ENCODE peak calls at places on chromosomes 4 and X, in five cellular contexts. One of them, this sample, is unnamed.

GRCh38 chr4:170491981-170492380 is 402.2 kb upstream of the AADAT start:
- DNase-seq in fibroblast of pulmonary artery: no peak
- DNase-seq in psoas muscle: no peak
- DNase-seq in adipocyte: no peak
- DNase-seq in cardiac fibroblast: no peak
- DNase-seq in this sample: no peak

GRCh38 chr4:38313175-38313574 is 350.8 kb upstream of the KLF3 start:
- DNase-seq in fibroblast of pulmonary artery: no peak
- DNase-seq in cardiac fibroblast: no peak
- DNase-seq in psoas muscle: no peak
- DNase-seq in adipocyte: no peak
- DNase-seq in this sample: no peak

GRCh38 chrX:1941291-1941690 is 326.4 kb downstream of the ASMT start:
- DNase-seq in cardiac fibroblast: no peak
- DNase-seq in adipocyte: no peak
- DNase-seq in fibroblast of pulmonary artery: no peak
- DNase-seq in psoas muscle: no peak
- DNase-seq in this sample: no peak

GRCh38 chr4:39963656-39964055 is 14.1 kb downstream of the PDS5A start:
- DNase-seq in cardiac fibroblast: no peak
- DNase-seq in psoas muscle: no peak
- DNase-seq in adipocyte: no peak
- DNase-seq in fibroblast of pulmonary artery: no peak
- DNase-seq in this sample: no peak

GRCh38 chr4:153611679-153612078 is 72.4 kb upstream of the TLR2 start:
- DNase-seq in psoas muscle: no peak
- DNase-seq in adipocyte: peak; percentile 45
- DNase-seq in fibroblast of pulmonary artery: peak; percentile 58
- DNase-seq in cardiac fibroblast: peak; percentile 68
- DNase-seq in this sample: no peak

GRCh38 chr4:118948545-118949144 is 60.0 kb downstream of the SYNPO2 start:
- DNase-seq in cardiac fibroblast: peak; percentile 20
- DNase-seq in psoas muscle: no peak
- DNase-seq in fibroblast of pulmonary artery: no peak
- DNase-seq in adipocyte: no peak
- DNase-seq in this sample: no peak

GRCh38 chrX:25721564-25721963 is 416.6 kb upstream of the MAGEB18 start:
- DNase-seq in adipocyte: peak; percentile 0
- DNase-seq in psoas muscle: no peak
- DNase-seq in cardiac fibroblast: peak; percentile 22
- DNase-seq in fibroblast of pulmonary artery: peak; percentile 35
- DNase-seq in this sample: no peak

GRCh38 chrX:41655101-41655500 is 33.7 kb upstream of the GPR34 start:
- DNase-seq in psoas muscle: no peak
- DNase-seq in cardiac fibroblast: no peak
- DNase-seq in fibroblast of pulmonary artery: no peak
- DNase-seq in adipocyte: no peak
- DNase-seq in this sample: no peak

GRCh38 chrX:129983575-129984131 is 1.2 kb downstream of the BCORL1 start:
- DNase-seq in adipocyte: peak; percentile 50
- DNase-seq in cardiac fibroblast: no peak
- DNase-seq in psoas muscle: peak; percentile 57
- DNase-seq in fibroblast of pulmonary artery: no peak
- DNase-seq in this sample: peak; percentile 5

GRCh38 chr4:184732126-184732525 is 1.8 kb downstream of the CENPU start:
- DNase-seq in cardiac fibroblast: peak; percentile 72
- DNase-seq in adipocyte: no peak
- DNase-seq in psoas muscle: no peak
- DNase-seq in fibroblast of pulmonary artery: no peak
- DNase-seq in this sample: no peak

GRCh38 chrX:111041018-111041462 is 55.0 kb upstream of the PAK3 start:
- DNase-seq in fibroblast of pulmonary artery: peak; percentile 88
- DNase-seq in cardiac fibroblast: peak; percentile 86
- DNase-seq in adipocyte: no peak
- DNase-seq in psoas muscle: no peak
- DNase-seq in this sample: peak; percentile 44

GRCh38 chr4:83152771-83153170 is 38.2 kb upstream of the PLAC8 start:
- DNase-seq in fibroblast of pulmonary artery: no peak
- DNase-seq in adipocyte: no peak
- DNase-seq in cardiac fibroblast: no peak
- DNase-seq in psoas muscle: no peak
- DNase-seq in this sample: no peak

GRCh38 chr4:48254381-48255072 is 15.1 kb downstream of the TEC start:
- DNase-seq in psoas muscle: no peak
- DNase-seq in adipocyte: peak; percentile 79
- DNase-seq in cardiac fibroblast: peak; percentile 65
- DNase-seq in fibroblast of pulmonary artery: peak; percentile 79
- DNase-seq in this sample: no peak

GRCh38 chr4:41763741-41764140 is 15.2 kb upstream of the PHOX2B start:
- DNase-seq in adipocyte: no peak
- DNase-seq in psoas muscle: no peak
- DNase-seq in fibroblast of pulmonary artery: no peak
- DNase-seq in cardiac fibroblast: no peak
- DNase-seq in this sample: no peak

DNA sequence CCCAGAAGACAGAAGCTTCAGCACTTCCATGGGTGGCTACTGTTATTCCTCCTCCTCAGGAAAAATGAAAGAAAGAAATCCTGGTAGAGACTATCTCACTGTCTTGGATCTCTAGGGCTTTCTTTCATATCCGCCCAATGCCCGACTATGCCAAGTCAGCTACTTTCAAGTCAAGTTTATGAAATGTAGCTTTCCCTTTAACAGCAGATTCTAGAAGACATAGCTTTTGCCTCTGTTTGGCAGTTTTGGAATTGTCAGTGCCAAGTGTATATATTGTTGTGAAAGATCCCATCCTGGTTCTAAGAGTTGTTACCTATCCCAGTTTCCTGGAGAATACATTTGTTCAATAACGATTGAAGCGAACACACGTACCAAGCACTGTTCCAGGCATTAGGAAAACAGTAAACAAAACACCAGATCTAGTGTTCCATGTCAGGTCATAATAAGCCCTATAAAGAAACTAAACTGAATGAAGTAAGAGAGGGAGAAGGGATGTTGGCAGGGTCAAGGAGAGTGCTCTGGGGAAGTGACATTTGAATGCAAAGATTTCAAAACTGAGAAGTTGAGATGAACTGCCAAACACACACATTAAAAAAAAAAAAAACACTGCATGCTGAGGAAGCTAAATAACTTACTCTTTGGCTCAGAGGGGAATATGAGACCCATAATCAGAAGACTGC is 14.5 kb upstream of the ENAM start:
- DNase-seq in cardiac fibroblast: peak; percentile 33
- DNase-seq in psoas muscle: no peak
- DNase-seq in adipocyte: no peak
- DNase-seq in fibroblast of pulmonary artery: peak; percentile 23
- DNase-seq in this sample: no peak
- H3K4me3 ChIP-seq in cardiac fibroblast: peak overlapping the region; percentile 22
- H3K4me3 ChIP-seq in psoas muscle: peak overlapping the region; percentile 30
- H3K4me3 ChIP-seq in adipocyte: peak overlapping the region; percentile 79
- H3K4me3 ChIP-seq in fibroblast of pulmonary artery: peak overlapping the region; percentile 33
- H3K4me3 ChIP-seq in this sample: no peak overlapping the region

GRCh38 chr4:53196872-53197759 is 168.7 kb downstream of the SCFD2 start:
- DNase-seq in fibroblast of pulmonary artery: peak; percentile 95
- DNase-seq in adipocyte: peak; percentile 97
- DNase-seq in cardiac fibroblast: peak; percentile 96
- DNase-seq in psoas muscle: no peak
- DNase-seq in this sample: peak; percentile 22

GRCh38 chr4:53197760-53198150 is 168.1 kb downstream of the SCFD2 start:
- DNase-seq in psoas muscle: no peak
- DNase-seq in adipocyte: peak; percentile 71
- DNase-seq in cardiac fibroblast: peak; percentile 18
- DNase-seq in fibroblast of pulmonary artery: no peak
- DNase-seq in this sample: no peak

GRCh38 chr4:53194727-53195126 is 171.1 kb downstream of the SCFD2 start:
- DNase-seq in cardiac fibroblast: no peak
- DNase-seq in adipocyte: no peak
- DNase-seq in fibroblast of pulmonary artery: no peak
- DNase-seq in psoas muscle: no peak
- DNase-seq in this sample: no peak

GRCh38 chr4:53193111-53193510 is 172.8 kb downstream of the SCFD2 start:
- DNase-seq in adipocyte: no peak
- DNase-seq in psoas muscle: no peak
- DNase-seq in cardiac fibroblast: peak; percentile 46
- DNase-seq in fibroblast of pulmonary artery: no peak
- DNase-seq in this sample: no peak

DNA sequence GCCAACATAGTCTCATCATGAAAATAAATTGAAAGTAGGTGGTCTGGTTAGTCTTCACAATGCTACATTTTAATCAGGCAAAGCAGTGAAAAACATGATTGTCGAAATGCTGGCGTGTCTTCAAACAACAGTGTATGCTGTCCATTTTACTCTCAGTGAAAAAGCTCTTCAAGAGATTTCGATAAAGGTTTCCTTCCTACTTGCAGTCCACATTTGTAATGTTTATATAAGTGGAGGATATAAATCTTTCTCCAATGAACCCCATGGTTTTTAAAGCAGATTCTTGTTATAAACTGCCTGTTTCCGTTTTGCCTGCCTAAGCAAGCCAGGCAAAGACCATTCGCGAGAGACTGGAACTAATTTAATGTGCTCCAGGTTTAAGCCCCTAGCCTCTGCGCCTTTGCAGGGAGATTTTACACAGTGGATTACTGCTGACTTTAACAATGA is 169.6 kb downstream of the SCFD2 start:
- DNase-seq in psoas muscle: no peak
- DNase-seq in adipocyte: peak; percentile 79
- DNase-seq in cardiac fibroblast: no peak
- DNase-seq in fibroblast of pulmonary artery: no peak
- DNase-seq in this sample: no peak
- H3K4me3 ChIP-seq in psoas muscle: no peak overlapping the region
- H3K4me3 ChIP-seq in adipocyte: peak overlapping the region; percentile 27
- H3K4me3 ChIP-seq in cardiac fibroblast: no peak overlapping the region
- H3K4me3 ChIP-seq in fibroblast of pulmonary artery: no peak overlapping the region
- H3K4me3 ChIP-seq in this sample: no peak overlapping the region

GRCh38 chrX:46576458-46576857 is 2.9 kb downstream of the CHST7 start:
- DNase-seq in cardiac fibroblast: peak; percentile 63
- DNase-seq in fibroblast of pulmonary artery: peak; percentile 42
- DNase-seq in adipocyte: no peak
- DNase-seq in psoas muscle: no peak
- DNase-seq in this sample: no peak
- H3K4me3 ChIP-seq in cardiac fibroblast: peak overlapping the region; percentile 70
- H3K4me3 ChIP-seq in fibroblast of pulmonary artery: peak overlapping the region; percentile 58
- H3K4me3 ChIP-seq in adipocyte: peak overlapping the region; percentile 68
- H3K4me3 ChIP-seq in psoas muscle: peak overlapping the region; percentile 66
- H3K4me3 ChIP-seq in this sample: no peak overlapping the region

GRCh38 chrX:149504915-149505651 is at the start of gene IDS:
- DNase-seq in fibroblast of pulmonary artery: peak; percentile 84
- DNase-seq in psoas muscle: peak; percentile 93
- DNase-seq in adipocyte: peak; percentile 90
- DNase-seq in cardiac fibroblast: peak; percentile 81
- DNase-seq in this sample: peak; percentile 81
- H3K4me3 ChIP-seq in fibroblast of pulmonary artery: peak within 1 kb of the TSS; percentile 65
- H3K4me3 ChIP-seq in psoas muscle: peak within 1 kb of the TSS; percentile 76
- H3K4me3 ChIP-seq in adipocyte: peak within 1 kb of the TSS; percentile 84
- H3K4me3 ChIP-seq in cardiac fibroblast: peak within 1 kb of the TSS; percentile 67
- H3K4me3 ChIP-seq in this sample: peak within 1 kb of the TSS; percentile 72

DNA sequence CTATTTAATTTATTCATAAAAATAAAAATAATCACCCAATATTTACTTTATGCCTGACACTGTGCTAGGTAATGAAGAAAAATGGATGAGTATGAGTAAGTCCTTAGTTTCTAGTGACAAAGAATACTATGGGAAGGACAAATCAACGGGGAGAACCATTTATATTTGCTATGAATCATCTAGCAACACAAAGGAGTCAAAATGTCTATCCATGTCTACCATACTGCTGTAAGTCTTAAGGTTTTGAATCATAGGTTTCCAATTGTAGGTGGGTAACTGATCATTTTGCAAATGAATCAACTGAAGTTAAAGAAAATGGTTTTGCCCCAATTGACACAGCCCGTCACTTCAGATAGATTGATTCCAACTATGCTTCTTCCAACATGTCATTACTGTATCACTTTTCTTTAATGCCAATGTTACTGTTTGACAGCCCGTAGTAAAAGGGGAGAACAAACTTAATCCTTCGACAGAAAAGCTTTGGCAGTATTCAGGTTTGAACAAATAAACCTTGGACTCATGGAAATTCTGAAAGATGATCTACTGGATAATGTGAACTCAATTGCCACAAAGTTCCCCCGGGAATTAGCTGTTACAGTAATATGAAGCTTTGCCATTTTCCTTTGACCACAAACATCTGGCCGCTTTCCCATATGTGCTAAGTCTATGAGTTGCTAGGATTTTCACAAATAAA is 3.2 kb downstream of the TDO2 start:
- DNase-seq in fibroblast of pulmonary artery: peak; percentile 97
- DNase-seq in psoas muscle: no peak
- DNase-seq in cardiac fibroblast: peak; percentile 98
- DNase-seq in adipocyte: peak; percentile 100
- DNase-seq in this sample: no peak
- H3K4me3 ChIP-seq in fibroblast of pulmonary artery: no peak overlapping the region
- H3K4me3 ChIP-seq in psoas muscle: no peak overlapping the region
- H3K4me3 ChIP-seq in cardiac fibroblast: no peak overlapping the region
- H3K4me3 ChIP-seq in adipocyte: peak overlapping the region; percentile 60
- H3K4me3 ChIP-seq in this sample: no peak overlapping the region

GRCh38 chrX:87518504-87518903 is 902 bp downstream of the KLHL4 start:
- DNase-seq in cardiac fibroblast: peak; percentile 43
- DNase-seq in psoas muscle: no peak
- DNase-seq in fibroblast of pulmonary artery: peak; percentile 14
- DNase-seq in adipocyte: no peak
- DNase-seq in this sample: no peak

GRCh38 chrX:87516716-87517115 is 886 bp upstream of the KLHL4 start:
- DNase-seq in psoas muscle: no peak
- DNase-seq in fibroblast of pulmonary artery: peak; percentile 74
- DNase-seq in adipocyte: no peak
- DNase-seq in cardiac fibroblast: peak; percentile 71
- DNase-seq in this sample: no peak

GRCh38 chrX:87517571-87518141 is at the start of gene KLHL4:
- DNase-seq in fibroblast of pulmonary artery: peak; percentile 96
- DNase-seq in cardiac fibroblast: peak; percentile 87
- DNase-seq in adipocyte: no peak
- DNase-seq in psoas muscle: no peak
- DNase-seq in this sample: no peak
- H3K4me3 ChIP-seq in fibroblast of pulmonary artery: peak within 1 kb of the TSS; percentile 69
- H3K4me3 ChIP-seq in cardiac fibroblast: peak within 1 kb of the TSS; percentile 55
- H3K4me3 ChIP-seq in adipocyte: peak within 1 kb of the TSS; percentile 80
- H3K4me3 ChIP-seq in psoas muscle: peak within 1 kb of the TSS; percentile 37
- H3K4me3 ChIP-seq in this sample: no peak within 1 kb of the TSS

GRCh38 chr4:141957416-141957815 is 321.0 kb downstream of the IL15 start:
- DNase-seq in adipocyte: no peak
- DNase-seq in cardiac fibroblast: no peak
- DNase-seq in psoas muscle: no peak
- DNase-seq in fibroblast of pulmonary artery: no peak
- DNase-seq in this sample: no peak
- H3K4me3 ChIP-seq in adipocyte: no peak overlapping the region
- H3K4me3 ChIP-seq in cardiac fibroblast: no peak overlapping the region
- H3K4me3 ChIP-seq in psoas muscle: no peak overlapping the region
- H3K4me3 ChIP-seq in fibroblast of pulmonary artery: no peak overlapping the region
- H3K4me3 ChIP-seq in this sample: no peak overlapping the region